ENCODE peak calls at places on chromosomes 12 and 14, in eight cellular contexts. D is GM12891, H is HT1080, S is NCI-H1105, J is dermis blood vessel endothelial cell, O is AG09319, A is astrocyte of the spinal cord, F is caudate nucleus. I is an unnamed sample.

GRCh38 chr12:2795291-2796186 is 769 bp downstream of the FKBP4 start:
- DNase-seq in O (no peak), F (peak), H (peak), D (peak), J (peak), S (peak), A (peak), I (peak)

GRCh38 chr14:77006127-77006526 is 22.4 kb downstream of the IRF2BPL start:
- DNase-seq in F (no peak), H (no peak), S (no peak), O (no peak), A (no peak), J (no peak), D (no peak), I (no peak)

GRCh38 chr14:99191663-99192621 is 80.1 kb downstream of the BCL11B start:
- DNase-seq in O (no peak), S (peak), J (peak), A (peak), D (no peak), F (no peak), H (peak), I (peak)

GRCh38 chr12:90630006-90630405 is 325.0 kb downstream of the CCER1 start:
- DNase-seq in D (no peak), J (no peak), H (no peak), F (no peak), O (no peak), S (peak), A (peak), I (no peak)

GRCh38 chr14:96106891-96107290 is 67.7 kb downstream of the C14orf132 start:
- DNase-seq in D (no peak), H (no peak), J (no peak), S (no peak), F (no peak), A (no peak), O (no peak), I (no peak)

GRCh38 chr12:104063712-104064030 is 660 bp upstream of the HCFC2 start:
- DNase-seq in H (no peak), A (peak), F (peak), O (peak), D (no peak), J (peak), S (peak), I (peak)

GRCh38 chr14:93239869-93240677 is 33.0 kb downstream of the UBR7 start:
- DNase-seq in S (no peak), A (peak), J (peak), O (no peak), H (peak), D (no peak), F (no peak), I (peak)

GRCh38 chr12:44846826-44847225 is 29.3 kb downstream of the NELL2 start:
- DNase-seq in D (no peak), J (no peak), A (no peak), O (no peak), S (no peak), H (no peak), F (no peak), I (no peak)

GRCh38 chr12:72271741-72272661 is at the start of gene TRHDE:
- DNase-seq in O (no peak), A (peak), S (peak), H (no peak), J (peak), D (peak), F (no peak), I (no peak)

GRCh38 chr14:56760164-56760914 is 49.9 kb downstream of the OTX2 start:
- DNase-seq in H (no peak), F (no peak), D (no peak), S (no peak), A (no peak), J (no peak), O (no peak), I (peak)

GRCh38 chr12:46049665-46050064 is 59.3 kb upstream of the SCAF11 start:
- DNase-seq in O (no peak), J (peak), A (no peak), H (no peak), S (no peak), D (no peak), F (no peak), I (no peak)

GRCh38 chr12:13230500-13230899 is 34.0 kb downstream of the EMP1 start:
- DNase-seq in H (no peak), F (no peak), J (no peak), S (no peak), O (peak), D (no peak), A (no peak), I (peak)

GRCh38 chr12:62247242-62247641 is 13.0 kb upstream of the USP15 start:
- DNase-seq in J (no peak), S (no peak), D (no peak), H (no peak), A (no peak), O (no peak), F (no peak), I (no peak)

I was measured in RPMI7951.